ENCODE peak calls at places on chromosomes 11 and 22, in six cellular contexts. B is prostate gland, V is breast epithelium, P is K562, L is HCT116, R is transverse colon. M is an unnamed sample. For H3K4me1, the result is how much of the 10 kb centered on the place peaks cover.

GRCh38 chr22:49589811-49590210 is 237.9 kb downstream of the BRD1 start:
- DNase-seq in B (no peak), V (no peak), P (no peak), L (no peak), R (no peak), M (peak)

GRCh38 chr22:40400173-40400572 is 29.8 kb downstream of the SGSM3 start:
- DNase-seq in B (no peak), V (no peak), P (no peak), L (no peak), R (peak), M (no peak)

GRCh38 chr11:91859666-91860065 is 365.0 kb upstream of the FAT3 start:
- DNase-seq in B (no peak), V (no peak), P (no peak), L (no peak), R (no peak), M (no peak)

GRCh38 chr11:26607725-26608506 is 35.9 kb upstream of the MUC15 start:
- DNase-seq in B (no peak), V (no peak), P (no peak), L (no peak), R (no peak), M (no peak)

GRCh38 chr11:35352107-35352888 is 67.1 kb downstream of the SLC1A2 start:
- DNase-seq in B (no peak), V (no peak), P (peak), L (no peak), R (no peak), M (no peak)

GRCh38 chr22:49580024-49580423 is 247.6 kb downstream of the BRD1 start:
- DNase-seq in B (no peak), V (no peak), P (no peak), L (no peak), R (no peak), M (no peak)

GRCh38 chr11:12864316-12865156 is 144.6 kb upstream of the RASSF10 start:
- DNase-seq in B (peak), V (no peak), P (no peak), L (no peak), R (no peak), M (no peak)

GRCh38 chr11:67056640-67057409 is at the start of gene RHOD:
- DNase-seq in B (peak), V (peak), P (no peak), L (no peak), R (peak), M (peak)

GRCh38 chr11:73747762-73748161 is 13.1 kb downstream of the RAB6A start:
- DNase-seq in B (no peak), V (no peak), P (no peak), L (no peak), R (no peak), M (no peak)

GRCh38 chr11:124745270-124745834 is 5.6 kb downstream of the NRGN start:
- DNase-seq in B (no peak), V (no peak), P (no peak), L (no peak), R (no peak), M (peak)

GRCh38 chr11:99197477-99197876 is 176.7 kb downstream of the CNTN5 start:
- DNase-seq in B (no peak), V (no peak), P (no peak), L (no peak), R (no peak), M (no peak)

GRCh38 chr11:16512842-16513241 is 156.5 kb upstream of the SOX6 start:
- DNase-seq in B (no peak), V (no peak), P (no peak), L (no peak), R (no peak), M (no peak)

GRCh38 chr11:16902182-16902581 is 112.0 kb downstream of the PLEKHA7 start:
- DNase-seq in B (no peak), V (no peak), P (no peak), L (peak), R (no peak), M (no peak)

GRCh38 chr11:58742981-58743880 is 11.5 kb upstream of the GLYAT start:
- DNase-seq in B (no peak), V (no peak), P (no peak), L (no peak), R (no peak), M (no peak)

GRCh38 chr22:17994424-17995108 is 29.8 kb downstream of the MICAL3 start:
- DNase-seq in B (no peak), V (no peak), P (no peak), L (no peak), R (no peak), M (no peak)

GRCh38 chr11:832529-833113 is at the start of gene CD151:
- DNase-seq in B (no peak), V (no peak), P (peak), L (no peak), R (peak), M (peak)

GRCh38 chr22:44701824-44702478 is at the start of gene PRR5:
- DNase-seq in B (peak), V (peak), P (peak), L (peak), R (peak), M (peak)

GRCh38 chr11:10413268-10413667 is 41.8 kb upstream of the AMPD3 start:
- DNase-seq in B (no peak), V (no peak), P (no peak), L (peak), R (peak), M (no peak)

GRCh38 chr11:6604081-6604626 is 580 bp downstream of the ILK start:
- DNase-seq in B (peak), V (no peak), P (peak), L (no peak), R (peak), M (peak)

GRCh38 chr11:72676874-72677341 is 2.7 kb upstream of the PDE2A start:
- DNase-seq in B (peak), V (peak), P (peak), L (no peak), R (peak), M (peak)

GRCh38 chr11:43920598-43921419 is 21.6 kb upstream of the C11orf96 start:
- DNase-seq in B (no peak), V (no peak), P (peak), L (peak), R (peak), M (no peak)

GRCh38 chr22:39297490-39298193 is 21.8 kb downstream of the RPL3 start:
- DNase-seq in B (no peak), V (no peak), P (no peak), L (no peak), R (peak), M (peak)

GRCh38 chr11:104106136-104106754 is 57.7 kb downstream of the PDGFD start:
- DNase-seq in B (no peak), V (no peak), P (no peak), L (no peak), R (no peak), M (no peak)

GRCh38 chr11:33701302-33701701 is 676 bp upstream of the C11orf91 start:
- DNase-seq in B (no peak), V (no peak), P (no peak), L (no peak), R (no peak), M (no peak)

GRCh38 chr11:33698921-33699320 is 1.7 kb downstream of the C11orf91 start:
- DNase-seq in B (no peak), V (no peak), P (no peak), L (no peak), R (no peak), M (no peak)

GRCh38 chr11:33699515-33700424 is 856 bp downstream of the C11orf91 start:
- DNase-seq in B (no peak), V (no peak), P (peak), L (no peak), R (peak), M (no peak)

GRCh38 chr11:33701831-33702230 is 1.2 kb upstream of the C11orf91 start:
- DNase-seq in B (no peak), V (no peak), P (no peak), L (no peak), R (no peak), M (no peak)

GRCh38 chr11:33700425-33701271 is at the start of gene C11orf91:
- DNase-seq in B (peak), V (peak), P (peak), L (peak), R (peak), M (peak)
- H3K4me1 ChIP-seq in B (under half), V (under half), P (under half), L (half or more), R (under half), M (under half)

DNA sequence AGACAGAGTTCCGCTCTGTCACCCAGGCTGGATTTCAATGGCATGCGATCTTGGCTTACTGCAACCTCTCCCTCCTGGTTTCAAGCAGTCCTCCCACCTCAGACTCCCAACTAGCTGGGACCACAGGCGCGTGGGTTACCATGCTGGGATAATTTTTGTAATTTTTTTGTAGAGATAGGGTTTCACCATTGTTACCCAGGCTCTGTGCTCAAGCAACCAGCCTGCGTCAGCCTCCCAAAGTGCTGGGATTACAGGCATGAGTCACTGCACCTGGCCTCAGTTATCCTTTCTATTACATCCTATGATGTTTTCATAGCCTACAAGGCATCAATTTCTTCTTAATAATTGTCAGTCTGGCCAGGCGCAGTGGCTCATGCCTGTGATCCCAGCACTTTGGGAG is 36.5 kb downstream of the LRRC74B start:
- DNase-seq in B (no peak), V (no peak), P (no peak), L (no peak), R (no peak), M (no peak)
- TF ChIP-seq POLR2AphosphoS5 in B (no peak), V (no peak), P (no peak), L (no peak), R (no peak), M (no peak)

DNA sequence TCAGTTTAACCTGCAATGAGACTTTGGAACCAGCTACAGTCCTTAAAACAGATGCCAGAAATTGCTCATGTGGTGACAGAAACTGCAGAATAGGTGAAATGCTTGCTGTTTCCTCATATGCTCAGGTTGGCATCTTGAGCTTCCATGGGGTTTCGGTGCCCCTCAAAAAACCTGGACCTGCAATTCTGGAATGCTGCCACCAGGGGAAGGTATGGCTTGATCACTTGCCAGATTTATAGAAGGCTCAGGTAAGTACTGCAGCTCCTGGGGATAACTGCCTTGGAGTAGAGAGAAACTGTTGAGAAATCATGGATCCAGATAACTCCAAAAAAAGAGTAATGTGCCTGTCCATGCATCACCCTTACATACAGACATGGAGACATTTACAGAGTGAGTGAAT is 113.0 kb downstream of the CTTN start:
- DNase-seq in B (no peak), V (no peak), P (peak), L (no peak), R (no peak), M (no peak)
- TF ChIP-seq CTCF in B (no peak), V (no peak), P (peak), L (peak), R (no peak), M (no peak)

GRCh38 chr11:61356701-61357100 is 5.0 kb downstream of the CYB561A3 start:
- DNase-seq in B (no peak), V (no peak), P (no peak), L (no peak), R (no peak), M (no peak)
- H3K4me1 ChIP-seq in B (under half), V (under half), P (under half), L (under half), R (under half), M (under half)

DNA sequence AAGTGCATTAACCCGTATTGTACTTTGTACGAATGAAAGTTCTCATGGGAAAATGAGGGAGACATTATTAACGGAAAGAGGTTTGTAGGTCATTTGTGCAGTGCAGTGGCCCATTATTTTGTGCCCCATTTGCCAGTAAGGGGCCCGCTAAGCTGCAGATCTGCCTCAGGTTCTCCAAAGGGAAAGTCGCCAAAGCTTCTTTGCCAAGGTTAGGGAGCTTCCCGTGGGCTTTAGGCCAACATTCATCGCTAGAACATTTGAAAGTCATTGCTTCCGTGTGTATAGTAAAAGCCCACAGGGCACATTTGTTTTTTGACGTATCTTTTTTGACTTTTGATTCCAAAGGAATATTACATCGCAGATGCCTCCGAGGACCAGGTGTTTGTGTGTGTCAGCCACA is 61.0 kb upstream of the SORL1-AS1 start:
- DNase-seq in B (no peak), V (no peak), P (no peak), L (no peak), R (no peak), M (no peak)
- TF ChIP-seq POLR2AphosphoS5 in B (no peak), V (no peak), P (no peak), L (no peak), R (no peak), M (no peak)

GRCh38 chr11:86948733-86949132 is 6.5 kb downstream of the FZD4 start:
- DNase-seq in B (no peak), V (no peak), P (no peak), L (no peak), R (no peak), M (no peak)
- TF ChIP-seq CTCF in B (no peak), V (no peak), P (no peak), L (no peak), R (no peak), M (no peak)

GRCh38 chr22:35333220-35333619 is 33.5 kb downstream of the TOM1 start:
- DNase-seq in B (no peak), V (no peak), P (no peak), L (no peak), R (no peak), M (no peak)

GRCh38 chr22:35335936-35336781 is 36.5 kb downstream of the TOM1 start:
- DNase-seq in B (no peak), V (no peak), P (no peak), L (no peak), R (no peak), M (no peak)

GRCh38 chr22:35330258-35330861 is 30.7 kb downstream of the TOM1 start:
- DNase-seq in B (peak), V (no peak), P (no peak), L (no peak), R (peak), M (peak)

GRCh38 chr22:35335468-35335867 is 35.8 kb downstream of the TOM1 start:
- DNase-seq in B (no peak), V (no peak), P (no peak), L (no peak), R (no peak), M (no peak)

DNA sequence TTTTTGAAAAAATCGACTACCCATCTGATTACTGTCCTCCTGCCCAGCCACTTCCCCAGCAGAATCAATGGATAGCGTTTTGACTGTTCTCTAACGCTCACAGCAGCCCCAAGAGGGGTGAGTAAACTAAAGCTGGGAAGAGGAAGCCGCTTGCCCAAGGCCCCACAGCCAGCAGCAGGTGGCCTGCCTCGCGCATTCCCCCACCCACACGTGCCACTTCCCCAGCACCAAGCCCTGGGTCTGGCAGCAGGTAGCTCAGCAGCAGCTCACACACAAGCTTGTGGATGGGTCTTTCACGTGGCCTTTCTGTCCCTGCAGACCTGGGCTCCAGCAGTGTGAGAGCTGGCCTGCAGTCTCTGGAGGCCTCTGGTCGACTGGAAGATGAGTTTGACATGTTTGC is 34.3 kb downstream of the TOM1 start:
- DNase-seq in B (no peak), V (no peak), P (no peak), L (no peak), R (no peak), M (no peak)
- H3K4me1 ChIP-seq in B (under half), V (under half), P (under half), L (under half), R (under half), M (under half)

GRCh38 chr11:122765487-122766131 is 72.7 kb upstream of the CRTAM start:
- DNase-seq in B (no peak), V (no peak), P (no peak), L (no peak), R (no peak), M (no peak)
- TF ChIP-seq POLR2AphosphoS5 in B (no peak), V (no peak), P (no peak), L (no peak), R (no peak), M (no peak)